ENCODE peak calls at places on chromosomes 2 and 18, in five cellular contexts. Y, F, G, M and P are unnamed samples.

GRCh38 chr18:26497881-26498280 is 50.5 kb downstream of the KCTD1 start:
- DNase-seq in Y (no peak), F (no peak), G (no peak), M (no peak), P (no peak)

GRCh38 chr18:70368903-70369302 is 80.1 kb downstream of the SOCS6 start:
- DNase-seq in Y (no peak), F (no peak), G (no peak), M (no peak), P (no peak)

GRCh38 chr2:49770919-49771318 is 616.6 kb upstream of the FSHR start:
- DNase-seq in Y (peak), F (no peak), G (peak), M (no peak), P (peak)

GRCh38 chr18:4870177-4870773 is 326.8 kb downstream of the AKAIN1 start:
- DNase-seq in Y (no peak), F (no peak), G (no peak), M (no peak), P (no peak)

GRCh38 chr2:105645971-105646370 is 98.7 kb upstream of the NCK2 start:
- DNase-seq in Y (no peak), F (no peak), G (no peak), M (no peak), P (no peak)

GRCh38 chr2:207502199-207502598 is 27.6 kb upstream of the CREB1 start:
- DNase-seq in Y (no peak), F (no peak), G (no peak), M (no peak), P (no peak)

GRCh38 chr18:23237524-23238151 is 102.4 kb downstream of the CABLES1 start:
- DNase-seq in Y (no peak), F (peak), G (peak), M (no peak), P (peak)

GRCh38 chr18:7941533-7941932 is 374.4 kb downstream of the PTPRM start:
- DNase-seq in Y (no peak), F (no peak), G (no peak), M (no peak), P (no peak)

GRCh38 chr2:28447943-28448737 is 47.7 kb upstream of the PLB1 start:
- DNase-seq in Y (no peak), F (peak), G (peak), M (no peak), P (no peak)

GRCh38 chr18:78978336-78979057 is 1.1 kb upstream of the SALL3 start:
- DNase-seq in Y (no peak), F (no peak), G (no peak), M (no peak), P (peak)

GRCh38 chr2:226800941-226801784 is 1.5 kb upstream of the IRS1 start:
- DNase-seq in Y (peak), F (peak), G (peak), M (peak), P (peak)

GRCh38 chr2:22821458-22821857 is 563.5 kb upstream of the KLHL29 start:
- DNase-seq in Y (no peak), F (no peak), G (no peak), M (no peak), P (no peak)

GRCh38 chr18:27313678-27314077 is 128.6 kb upstream of the CHST9 start:
- DNase-seq in Y (no peak), F (no peak), G (no peak), M (no peak), P (no peak)

GRCh38 chr2:157258520-157259326 is 1.2 kb downstream of the GALNT5 start:
- DNase-seq in Y (no peak), F (no peak), G (peak), M (no peak), P (no peak)

GRCh38 chr2:11314482-11314881 is 30.0 kb downstream of the ROCK2 start:
- DNase-seq in Y (no peak), F (no peak), G (no peak), M (no peak), P (no peak)

GRCh38 chr2:80102026-80102425 is 202.5 kb downstream of the LRRTM1 start:
- DNase-seq in Y (no peak), F (peak), G (peak), M (no peak), P (no peak)